ENCODE peak calls at places on chromosome 6, in six cellular contexts. H is effector CD4-positive, alpha-beta T cell; Z is naive B cell; A is M059J; U is IMR-90; T is GM13977. K is an unnamed sample.

GRCh38 chr6:100084301-100085161 is 90.5 kb upstream of the MCHR2 start:
- DNase-seq in H (no peak), U (peak), A (peak), Z (no peak), T (no peak), K (no peak)

GRCh38 chr6:170374571-170375444 is 68.2 kb downstream of the FAM120B start:
- DNase-seq in U (peak), Z (no peak), A (no peak), H (no peak), T (no peak), K (no peak)

GRCh38 chr6:24882835-24883555 is 52.8 kb downstream of the RIPOR2 start:
- DNase-seq in Z (no peak), A (no peak), H (no peak), U (no peak), T (no peak), K (no peak)

GRCh38 chr6:92361990-92362770 is 1057.2 kb downstream of the EPHA7 start:
- DNase-seq in A (no peak), U (no peak), H (no peak), T (no peak), Z (no peak), K (no peak)

GRCh38 chr6:170151235-170152110 is 139.4 kb downstream of the DLL1 start:
- DNase-seq in A (no peak), H (no peak), Z (no peak), T (no peak), U (no peak), K (no peak)

GRCh38 chr6:134026597-134026996 is 25.8 kb downstream of the SLC2A12 start:
- DNase-seq in U (peak), A (peak), Z (no peak), H (no peak), T (no peak), K (no peak)

GRCh38 chr6:1574083-1574761 is 35.5 kb upstream of the FOXC1 start:
- DNase-seq in A (no peak), H (no peak), T (no peak), Z (no peak), U (no peak), K (no peak)

GRCh38 chr6:38673397-38674165 is 29.4 kb downstream of the GLO1 start:
- DNase-seq in A (peak), Z (peak), T (no peak), U (no peak), H (no peak), K (no peak)

GRCh38 chr6:75167426-75167825 is 38.4 kb downstream of the COL12A1 start:
- DNase-seq in Z (no peak), U (no peak), A (peak), T (no peak), H (no peak), K (no peak)

GRCh38 chr6:7406743-7407142 is 17.1 kb downstream of the RIOK1 start:
- DNase-seq in A (no peak), T (no peak), Z (no peak), U (peak), H (no peak), K (no peak)

GRCh38 chr6:150592377-150592995 is 7.2 kb upstream of the PLEKHG1 start:
- DNase-seq in H (no peak), U (no peak), A (no peak), Z (no peak), T (no peak), K (no peak)

GRCh38 chr6:157305676-157306653 is 17.4 kb downstream of the TMEM242 start:
- DNase-seq in A (peak), H (no peak), U (no peak), Z (no peak), T (no peak), K (no peak)

GRCh38 chr6:155523821-155524238 is 68.2 kb upstream of the NOX3 start:
- DNase-seq in H (no peak), A (no peak), Z (no peak), T (no peak), U (no peak), K (no peak)

GRCh38 chr6:30640481-30640880 is 6.5 kb upstream of the C6orf136 start:
- DNase-seq in A (no peak), H (no peak), Z (no peak), T (no peak), U (no peak), K (no peak)

GRCh38 chr6:34627296-34627695 is 69.3 kb downstream of the ILRUN start:
- DNase-seq in A (no peak), Z (no peak), H (no peak), T (no peak), U (no peak), K (no peak)

GRCh38 chr6:157272866-157273755 is 50.2 kb downstream of the TMEM242 start:
- DNase-seq in H (no peak), A (peak), Z (peak), U (no peak), T (no peak), K (no peak)

GRCh38 chr6:12592634-12593033 is 123.9 kb upstream of the PHACTR1 start:
- DNase-seq in U (no peak), T (no peak), H (no peak), Z (no peak), A (peak), K (no peak)

GRCh38 chr6:34240329-34241248 is 3.9 kb downstream of the HMGA1 start:
- DNase-seq in Z (no peak), H (no peak), A (no peak), U (no peak), T (no peak), K (no peak)

GRCh38 chr6:155171109-155171746 is 92.6 kb upstream of the CLDN20 start:
- DNase-seq in A (peak), H (peak), U (peak), Z (no peak), T (peak), K (peak)

GRCh38 chr6:17334265-17334664 is 53.1 kb downstream of the RBM24 start:
- DNase-seq in T (no peak), U (peak), A (peak), Z (no peak), H (no peak), K (no peak)

GRCh38 chr6:28768187-28768913 is 155.4 kb downstream of the TRIM27 start:
- DNase-seq in U (no peak), H (no peak), A (no peak), T (no peak), Z (no peak), K (no peak)

GRCh38 chr6:111503660-111504059 is 20.6 kb upstream of the REV3L start:
- DNase-seq in U (peak), T (no peak), Z (no peak), H (no peak), A (no peak), K (no peak)

GRCh38 chr6:130473886-130474285 is 108.1 kb downstream of the TMEM200A start:
- DNase-seq in U (peak), T (no peak), H (no peak), Z (no peak), A (peak), K (no peak)

GRCh38 chr6:159969921-159970320 is 1.0 kb downstream of the IGF2R start:
- DNase-seq in H (no peak), U (peak), Z (no peak), A (peak), T (peak), K (no peak)

GRCh38 chr6:119612871-119613515 is 263.4 kb upstream of the MAN1A1 start:
- DNase-seq in T (no peak), H (no peak), Z (no peak), U (peak), A (no peak), K (no peak)

GRCh38 chr6:44892579-44892978 is 435.6 kb upstream of the RUNX2 start:
- DNase-seq in A (no peak), H (no peak), U (no peak), T (no peak), Z (no peak), K (no peak)

K was measured in stimulated activated effector memory CD8-positive, alpha-beta T cell treated with anti-CD3 and anti-CD28 coated beads, Interleukin-12 subunit alpha, Interleukin-12 subunit beta, amount 100 ng/mL, for 72 hours.